ENCODE peak calls at places on chromosomes 11 and 22, in seven cellular contexts. C is tibial nerve, L is HCT116, I is sigmoid colon, R is uterus, M is heart left ventricle, J is right lobe of liver. F is an unnamed sample.

GRCh38 chr11:104776501-104777170 is 121.6 kb downstream of the CASP12 start:
- DNase-seq in C (no peak), L (no peak), I (no peak), R (no peak), M (no peak), J (no peak), F (no peak)

GRCh38 chr22:50703726-50704509 is 31.3 kb downstream of the SHANK3 start:
- DNase-seq in C (no peak), L (no peak), I (peak), R (no peak), M (no peak), J (peak), F (no peak)

GRCh38 chr11:32962016-32962415 is 53.7 kb upstream of the DEPDC7 start:
- DNase-seq in C (no peak), L (no peak), I (no peak), R (no peak), M (no peak), J (no peak), F (no peak)

GRCh38 chr11:95147364-95147905 is 57.8 kb downstream of the ENDOD1 start:
- DNase-seq in C (no peak), L (peak), I (peak), R (peak), M (no peak), J (no peak), F (peak)

GRCh38 chr11:133382217-133382746 is 150.0 kb downstream of the OPCML start:
- DNase-seq in C (no peak), L (no peak), I (no peak), R (no peak), M (no peak), J (no peak), F (no peak)

GRCh38 chr11:80280737-80281136 is 839.9 kb upstream of the TENM4 start:
- DNase-seq in C (peak), L (no peak), I (no peak), R (no peak), M (peak), J (no peak), F (no peak)

GRCh38 chr11:130849215-130849568 is 67.1 kb downstream of the SNX19 start:
- DNase-seq in C (no peak), L (no peak), I (no peak), R (no peak), M (no peak), J (no peak), F (no peak)

GRCh38 chr11:132171031-132171430 is 800.6 kb downstream of the NTM start:
- DNase-seq in C (no peak), L (no peak), I (no peak), R (no peak), M (no peak), J (no peak), F (no peak)

GRCh38 chr11:10317776-10318526 is 13.1 kb downstream of the ADM start:
- DNase-seq in C (no peak), L (no peak), I (no peak), R (no peak), M (no peak), J (no peak), F (no peak)

GRCh38 chr11:27830206-27830605 is 130.0 kb upstream of the BDNF start:
- DNase-seq in C (no peak), L (no peak), I (no peak), R (no peak), M (no peak), J (no peak), F (no peak)

GRCh38 chr22:37180531-37181231 is 7.4 kb downstream of the C1QTNF6 start:
- DNase-seq in C (no peak), L (no peak), I (peak), R (no peak), M (no peak), J (peak), F (no peak)

GRCh38 chr11:76666408-76666807 is 4.1 kb downstream of the LRRC32 start:
- DNase-seq in C (no peak), L (no peak), I (peak), R (peak), M (peak), J (peak), F (peak)

GRCh38 chr22:49863936-49864335 is 10.3 kb downstream of the ZBED4 start:
- DNase-seq in C (no peak), L (no peak), I (no peak), R (no peak), M (no peak), J (no peak), F (no peak)

GRCh38 chr22:43734370-43735005 is 77.6 kb downstream of the EFCAB6 start:
- DNase-seq in C (no peak), L (no peak), I (no peak), R (no peak), M (no peak), J (no peak), F (no peak)

GRCh38 chr11:31817054-31817620 is 6.0 kb upstream of the PAX6 start:
- DNase-seq in C (no peak), L (no peak), I (peak), R (no peak), M (no peak), J (no peak), F (no peak)

GRCh38 chr22:40176921-40177737 is 596 bp upstream of the TNRC6B start:
- DNase-seq in C (peak), L (no peak), I (no peak), R (peak), M (no peak), J (no peak), F (peak)

GRCh38 chr11:7571640-7572000 is 57.8 kb downstream of the PPFIBP2 start:
- DNase-seq in C (peak), L (peak), I (peak), R (peak), M (peak), J (peak), F (peak)

GRCh38 chr11:11157201-11157600 is 195.8 kb downstream of the CSNK2A3 start:
- DNase-seq in C (no peak), L (peak), I (no peak), R (no peak), M (no peak), J (no peak), F (no peak)

GRCh38 chr11:16052750-16053149 is 303.6 kb downstream of the SOX6 start:
- DNase-seq in C (no peak), L (no peak), I (no peak), R (no peak), M (no peak), J (no peak), F (no peak)

GRCh38 chr11:44600739-44601416 is 35.4 kb downstream of the CD82 start:
- DNase-seq in C (no peak), L (no peak), I (no peak), R (no peak), M (no peak), J (no peak), F (no peak)

GRCh38 chr11:73009972-73010371 is 132.1 kb downstream of the FCHSD2 start:
- DNase-seq in C (no peak), L (no peak), I (no peak), R (no peak), M (no peak), J (no peak), F (no peak)

GRCh38 chr11:32478277-32478731 is 43.0 kb upstream of the WT1 start:
- DNase-seq in C (no peak), L (no peak), I (no peak), R (peak), M (no peak), J (no peak), F (no peak)

GRCh38 chr22:30266445-30267381 is at the start of gene OSM:
- DNase-seq in C (peak), L (no peak), I (peak), R (no peak), M (peak), J (peak), F (peak)

GRCh38 chr22:42291287-42291686 is 20.8 kb upstream of the TCF20 start:
- DNase-seq in C (no peak), L (no peak), I (no peak), R (no peak), M (no peak), J (no peak), F (no peak)

GRCh38 chr11:7457211-7457610 is 28.1 kb upstream of the OLFML1 start:
- DNase-seq in C (no peak), L (no peak), I (no peak), R (no peak), M (no peak), J (no peak), F (peak)

GRCh38 chr22:27851974-27852713 is 50.6 kb upstream of the MN1 start:
- DNase-seq in C (no peak), L (no peak), I (peak), R (no peak), M (no peak), J (no peak), F (peak)

GRCh38 chr11:128164090-128164741 is 423.1 kb downstream of the ETS1 start:
- DNase-seq in C (no peak), L (no peak), I (no peak), R (no peak), M (no peak), J (no peak), F (no peak)

GRCh38 chr11:86099727-86100320 is 30.9 kb upstream of the PICALM start:
- DNase-seq in C (no peak), L (no peak), I (no peak), R (no peak), M (no peak), J (no peak), F (no peak)

GRCh38 chr11:86214710-86215109 is 29.8 kb upstream of the EED start:
- DNase-seq in C (no peak), L (no peak), I (no peak), R (no peak), M (no peak), J (no peak), F (no peak)

GRCh38 chr22:44369241-44369652 is 56.5 kb upstream of the SHISAL1 start:
- DNase-seq in C (no peak), L (no peak), I (peak), R (no peak), M (no peak), J (peak), F (peak)

GRCh38 chr11:76695767-76696166 is 25.2 kb upstream of the LRRC32 start:
- DNase-seq in C (no peak), L (no peak), I (no peak), R (no peak), M (no peak), J (no peak), F (no peak)

GRCh38 chr11:61007971-61008896 is 36.8 kb downstream of the CD6 start:
- DNase-seq in C (no peak), L (no peak), I (no peak), R (no peak), M (no peak), J (peak), F (no peak)

DNA sequence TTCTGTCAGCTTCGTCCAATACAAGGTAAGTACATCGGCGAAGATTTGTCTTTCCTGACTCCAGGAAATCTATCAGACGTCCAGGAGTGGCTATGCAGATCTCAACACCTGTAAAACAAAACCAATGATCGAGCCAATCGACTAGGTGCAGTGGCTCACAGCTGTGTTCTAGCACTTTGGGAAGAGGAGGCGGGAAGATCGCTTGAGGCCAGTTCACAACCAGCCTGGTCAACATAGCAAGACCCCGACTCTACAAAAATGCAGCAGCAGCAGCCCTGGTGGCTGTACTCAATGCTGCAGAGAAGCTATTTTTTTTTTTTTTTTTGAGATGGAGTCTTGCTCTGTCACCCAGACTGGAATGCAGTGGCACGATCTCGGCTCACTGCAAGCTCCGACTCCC is 11.2 kb downstream of the DDX17 start:
- DNase-seq in C (no peak), L (no peak), I (no peak), R (no peak), M (no peak), J (no peak), F (no peak)
- TF ChIP-seq CTCF in C (no peak), L (no peak), I (no peak), R (no peak), M (no peak), J (no peak), F (no peak)

DNA sequence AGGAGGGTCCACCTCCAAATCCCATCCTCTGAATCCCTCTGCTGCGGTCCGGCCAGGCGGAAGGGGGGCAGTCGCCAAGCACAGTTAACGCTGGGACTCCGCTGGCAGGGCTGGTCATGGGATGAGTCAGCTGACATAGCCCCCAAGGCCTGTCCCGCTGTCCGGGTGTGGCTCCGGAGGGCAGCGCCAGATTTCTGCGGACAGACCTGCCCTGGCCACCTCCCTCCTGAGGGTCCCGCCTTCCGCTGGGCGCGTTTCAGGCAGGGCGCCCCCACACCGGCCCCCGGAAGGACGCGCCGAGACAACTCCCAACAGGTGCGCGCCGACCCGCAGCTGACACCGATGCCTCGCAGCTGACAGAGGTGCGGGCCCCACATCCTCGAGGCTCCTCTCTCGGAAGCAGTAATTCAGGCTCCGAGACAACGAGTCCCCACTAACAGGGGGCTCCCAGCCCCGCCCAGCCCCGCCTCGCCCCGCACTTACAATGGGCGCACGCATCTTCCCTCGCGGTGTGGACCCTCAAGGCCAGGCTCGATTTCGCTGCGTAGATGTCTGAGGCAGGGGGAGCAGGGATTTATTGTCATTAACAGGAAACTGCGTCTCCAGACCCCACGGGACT is 607 bp downstream of the PLAAT3 start:
- DNase-seq in C (peak), L (no peak), I (peak), R (peak), M (peak), J (peak), F (peak)
- TF ChIP-seq POLR2A in C (no peak), L (no peak), I (no peak), R (no peak), M (no peak), J (no peak), F (no peak)

DNA sequence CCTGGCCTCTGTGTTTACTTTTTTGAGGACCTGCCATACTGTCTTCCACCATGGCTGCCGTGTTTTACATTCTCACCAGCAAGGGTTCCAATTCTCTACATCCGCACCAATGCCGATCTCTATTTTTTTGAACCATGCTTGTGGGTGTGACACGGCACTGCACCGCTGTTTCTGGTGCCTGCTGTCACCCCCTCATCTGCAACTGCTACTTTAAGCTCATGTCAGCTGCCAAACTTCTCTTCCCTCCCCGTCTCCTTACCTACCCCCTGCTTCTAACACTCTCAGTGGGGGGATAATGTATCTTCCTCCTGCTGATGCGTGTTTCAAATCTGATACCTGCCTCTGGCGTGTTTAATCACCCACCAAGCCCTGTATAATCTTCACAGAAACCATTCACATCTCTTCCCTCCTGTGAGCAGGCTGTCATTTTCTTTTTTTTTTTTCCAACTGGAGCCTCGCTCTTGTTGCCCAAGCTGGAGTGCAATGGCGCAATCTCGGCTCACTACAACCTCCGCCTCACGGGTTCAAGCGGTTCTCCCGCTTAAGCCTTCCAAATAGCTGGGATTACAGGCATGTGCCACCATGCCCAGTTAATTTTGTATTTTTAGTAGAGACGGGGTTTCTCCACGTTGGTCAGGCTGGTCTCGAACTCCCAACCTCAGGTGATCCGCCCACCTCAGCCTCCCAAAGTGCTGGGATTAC is 2.8 kb downstream of the SLC25A18 start:
- DNase-seq in C (no peak), L (no peak), I (no peak), R (no peak), M (no peak), J (no peak), F (no peak)
- TF ChIP-seq CTCF in C (no peak), L (no peak), I (no peak), R (no peak), M (no peak), J (no peak), F (no peak)

GRCh38 chr11:123381149-123381548 is 48.9 kb upstream of the GRAMD1B start:
- DNase-seq in C (no peak), L (no peak), I (no peak), R (no peak), M (no peak), J (no peak), F (no peak)

GRCh38 chr11:123382555-123383074 is 47.5 kb upstream of the GRAMD1B start:
- DNase-seq in C (no peak), L (no peak), I (no peak), R (no peak), M (no peak), J (no peak), F (no peak)

GRCh38 chr11:123384116-123384515 is 46.0 kb upstream of the GRAMD1B start:
- DNase-seq in C (no peak), L (no peak), I (no peak), R (no peak), M (no peak), J (no peak), F (no peak)

GRCh38 chr11:123378096-123378495 is 52.0 kb upstream of the GRAMD1B start:
- DNase-seq in C (no peak), L (no peak), I (no peak), R (no peak), M (no peak), J (no peak), F (no peak)

DNA sequence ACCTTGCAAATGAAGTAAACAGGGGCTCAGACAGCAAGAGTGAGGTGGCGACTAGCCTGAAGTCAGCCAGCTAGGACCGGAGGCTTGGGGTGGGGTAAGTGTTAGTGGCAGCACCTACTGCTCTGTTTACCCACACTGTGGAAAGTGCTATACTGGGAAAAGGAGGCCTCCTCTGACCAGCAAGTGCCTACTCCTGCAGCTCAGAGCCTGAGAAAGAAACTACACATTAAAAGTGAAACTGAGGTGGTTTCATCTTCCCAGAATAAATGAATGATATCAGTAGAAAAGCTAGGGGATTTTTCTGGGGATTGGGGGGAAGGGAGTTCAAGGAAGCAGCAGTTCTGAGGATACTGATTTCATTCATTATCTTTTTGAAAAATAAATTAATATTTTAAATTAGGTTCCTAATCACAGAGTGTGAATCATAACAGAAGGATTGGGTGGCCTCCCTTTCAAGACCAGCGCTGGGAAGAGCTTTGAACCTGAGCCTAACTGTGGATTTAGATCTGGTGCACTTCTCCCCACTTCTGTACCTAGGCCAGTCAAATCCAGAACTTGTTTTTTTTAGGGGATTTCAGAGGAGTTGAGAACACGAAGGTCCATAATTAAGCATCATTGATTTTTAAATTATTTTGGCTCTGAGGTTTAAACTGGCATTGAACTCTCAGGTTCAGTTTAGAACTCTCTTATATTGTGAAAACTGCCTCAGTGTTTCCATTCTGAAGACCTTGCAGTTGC is 48.1 kb upstream of the GRAMD1B start:
- DNase-seq in C (no peak), L (no peak), I (no peak), R (no peak), M (no peak), J (no peak), F (no peak)
- TF ChIP-seq POLR2A in C (no peak), L (no peak), I (no peak), R (no peak), M (no peak), J (no peak), F (no peak)

DNA sequence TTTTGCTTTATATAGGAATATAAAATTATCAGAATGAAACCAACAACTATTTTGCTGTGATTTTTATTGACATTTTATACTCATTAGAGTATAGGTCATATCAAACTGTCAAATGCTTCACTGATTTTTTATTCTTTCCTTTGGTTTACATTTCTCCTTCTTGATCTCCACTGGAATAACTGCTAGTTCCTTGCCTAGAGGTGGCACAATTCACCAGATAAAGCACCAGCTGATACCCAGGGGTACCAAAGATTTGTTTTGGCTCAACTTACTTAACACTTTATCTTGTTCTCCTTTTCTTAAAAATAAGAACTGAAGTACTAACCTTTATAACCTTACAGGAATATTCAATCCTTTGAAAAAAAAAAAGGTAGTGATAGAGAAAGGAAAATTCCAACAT is 725.1 kb upstream of the CHORDC1 start:
- DNase-seq in C (no peak), L (no peak), I (no peak), R (no peak), M (no peak), J (no peak), F (no peak)
- TF ChIP-seq CTCF in C (no peak), L (no peak), I (no peak), R (no peak), M (no peak), J (no peak), F (no peak)

GRCh38 chr11:57657290-57658022 is at the start of gene CLP1:
- DNase-seq in C (peak), L (peak), I (peak), R (peak), M (peak), J (peak), F (peak)
- TF ChIP-seq POLR2A in C (peak), L (no peak), I (peak), R (peak), M (peak), J (peak), F (peak)